ENCODE peak calls at places on chromosome 14, in nine cellular contexts. Q is A549; D is thyroid gland; T is IMR-90; C is CD8-positive, alpha-beta memory T cell; J is endothelial cell of umbilical vein; B is Karpas-422; A is cardiac muscle cell; X is MM.1S. G is an unnamed sample.

GRCh38 chr14:54116972-54117371 is 160.3 kb upstream of the BMP4 start:
- DNase-seq in T (peak; percentile 66), B (no peak), D (no peak), C (no peak), X (no peak), J (peak; percentile 77), A (no peak), Q (no peak), G (no peak)

GRCh38 chr14:22839159-22839779 is 2.9 kb downstream of the MMP14 start:
- DNase-seq in D (no peak), J (no peak), B (no peak), A (no peak), C (no peak), T (peak; percentile 54), Q (no peak), X (no peak), G (no peak)

GRCh38 chr14:22977684-22978486 is 4.5 kb downstream of the AJUBA start:
- DNase-seq in B (no peak), J (peak; percentile 54), X (no peak), Q (peak; percentile 88), T (peak; percentile 67), C (no peak), D (peak; percentile 94), A (peak; percentile 87), G (no peak)

GRCh38 chr14:67725171-67725570 is 23.5 kb downstream of the RDH12 start:
- DNase-seq in A (no peak), J (no peak), C (no peak), B (no peak), D (no peak), X (no peak), Q (no peak), T (no peak), G (no peak)

GRCh38 chr14:76936483-76936882 is 92.0 kb downstream of the IRF2BPL start:
- DNase-seq in X (no peak), Q (no peak), B (no peak), T (peak; percentile 54), C (no peak), D (no peak), J (no peak), A (no peak), G (no peak)

GRCh38 chr14:68042591-68043210 is 223.1 kb downstream of the RAD51B start:
- DNase-seq in X (no peak), A (no peak), Q (peak; percentile 56), T (no peak), B (no peak), J (no peak), C (no peak), D (peak; percentile 72), G (no peak)

GRCh38 chr14:77273796-77274195 is 2.8 kb upstream of the NGB start:
- DNase-seq in C (no peak), A (no peak), X (no peak), J (no peak), T (no peak), Q (no peak), B (no peak), D (no peak), G (no peak)

GRCh38 chr14:56199976-56200577 is 81.9 kb downstream of the PELI2 start:
- DNase-seq in D (no peak), C (no peak), A (no peak), T (peak; percentile 35), J (no peak), B (no peak), X (no peak), Q (no peak), G (no peak)

GRCh38 chr14:100303179-100303578 is 3.1 kb downstream of the SLC25A29 start:
- DNase-seq in D (no peak), J (no peak), Q (peak; percentile 42), C (no peak), A (peak; percentile 42), T (no peak), X (no peak), B (peak; percentile 61), G (no peak)

GRCh38 chr14:71187633-71188356 is 280.5 kb downstream of the PCNX1 start:
- DNase-seq in B (no peak), C (no peak), J (peak; percentile 36), A (peak; percentile 26), X (no peak), T (no peak), Q (no peak), D (no peak), G (no peak)

GRCh38 chr14:101947577-101947903 is 16.8 kb upstream of the DYNC1H1 start:
- DNase-seq in A (no peak), T (no peak), Q (no peak), X (no peak), D (no peak), J (no peak), C (no peak), B (no peak), G (no peak)

GRCh38 chr14:71714225-71714624 is 218.0 kb upstream of the RGS6 start:
- DNase-seq in Q (no peak), J (no peak), C (no peak), D (no peak), T (peak; percentile 90), B (no peak), X (no peak), A (no peak), G (no peak)

GRCh38 chr14:32991706-32992105 is 53.0 kb downstream of the NPAS3 start:
- DNase-seq in J (no peak), C (no peak), X (no peak), D (no peak), A (no peak), B (no peak), Q (no peak), T (no peak), G (no peak)

GRCh38 chr14:30737916-30738315 is 115.8 kb downstream of the SCFD1 start:
- DNase-seq in B (no peak), Q (no peak), J (no peak), T (no peak), D (no peak), A (no peak), C (no peak), X (no peak), G (no peak)

GRCh38 chr14:72332054-72332453 is 399.8 kb downstream of the RGS6 start:
- DNase-seq in J (no peak), B (no peak), Q (no peak), T (no peak), A (no peak), X (no peak), D (peak; percentile 90), C (no peak), G (no peak)

GRCh38 chr14:77707355-77707723 is 484 bp downstream of the ALKBH1 start:
- DNase-seq in D (peak; percentile 15), Q (peak; percentile 41), J (peak; percentile 49), C (peak; percentile 3), T (peak; percentile 63), X (no peak), A (no peak), B (peak; percentile 69), G (no peak)

GRCh38 chr14:67970923-67971322 is 151.3 kb downstream of the RAD51B start:
- DNase-seq in X (no peak), Q (no peak), C (no peak), J (no peak), D (no peak), T (peak; percentile 9), B (no peak), A (no peak), G (no peak)

GRCh38 chr14:73751157-73751691 is 37.0 kb upstream of the PNMA1 start:
- DNase-seq in D (peak; percentile 43), A (no peak), C (peak; percentile 48), X (no peak), T (no peak), J (no peak), Q (no peak), B (peak; percentile 67), G (no peak)
- H3K27ac ChIP-seq in D (peak overlapping the region; percentile 90), A (no peak overlapping the region), C (no peak overlapping the region), X (no peak overlapping the region), T (no peak overlapping the region), J (peak overlapping the region; percentile 99), Q (no peak overlapping the region), B (no peak overlapping the region), G (peak overlapping the region; percentile 6)

DNA sequence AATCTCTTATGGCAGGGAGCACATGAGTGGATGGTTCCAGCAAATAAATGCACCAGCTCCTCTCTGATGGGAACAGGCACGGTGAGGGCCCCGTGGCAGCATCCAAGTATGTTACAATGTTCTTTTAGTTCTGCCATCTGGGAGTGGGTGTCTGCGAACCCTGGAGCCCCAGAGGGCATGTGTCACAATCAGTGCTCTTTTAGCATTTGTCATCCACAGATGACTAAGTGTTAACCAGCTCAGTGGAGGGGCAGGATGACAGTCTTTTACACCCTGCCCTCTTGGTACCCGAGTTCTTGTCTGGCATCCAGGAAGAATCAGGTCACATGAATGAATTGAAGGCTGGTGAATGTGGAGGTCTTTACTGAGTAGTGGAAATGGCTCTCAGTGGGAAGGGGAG is 560.4 kb upstream of the FLRT2 start:
- DNase-seq in T (no peak), J (no peak), X (no peak), D (peak; percentile 5), Q (no peak), B (no peak), A (no peak), C (no peak), G (no peak)
- H3K4me1 ChIP-seq in T (no peaks in the 10 kb centered on the region), J (peaks cover 17% of the 10 kb centered on the region), X (no peaks in the 10 kb centered on the region), D (no peaks in the 10 kb centered on the region), Q (no peaks in the 10 kb centered on the region), B (no peaks in the 10 kb centered on the region), A (no peaks in the 10 kb centered on the region), C (no peaks in the 10 kb centered on the region), G (no peaks in the 10 kb centered on the region)

DNA sequence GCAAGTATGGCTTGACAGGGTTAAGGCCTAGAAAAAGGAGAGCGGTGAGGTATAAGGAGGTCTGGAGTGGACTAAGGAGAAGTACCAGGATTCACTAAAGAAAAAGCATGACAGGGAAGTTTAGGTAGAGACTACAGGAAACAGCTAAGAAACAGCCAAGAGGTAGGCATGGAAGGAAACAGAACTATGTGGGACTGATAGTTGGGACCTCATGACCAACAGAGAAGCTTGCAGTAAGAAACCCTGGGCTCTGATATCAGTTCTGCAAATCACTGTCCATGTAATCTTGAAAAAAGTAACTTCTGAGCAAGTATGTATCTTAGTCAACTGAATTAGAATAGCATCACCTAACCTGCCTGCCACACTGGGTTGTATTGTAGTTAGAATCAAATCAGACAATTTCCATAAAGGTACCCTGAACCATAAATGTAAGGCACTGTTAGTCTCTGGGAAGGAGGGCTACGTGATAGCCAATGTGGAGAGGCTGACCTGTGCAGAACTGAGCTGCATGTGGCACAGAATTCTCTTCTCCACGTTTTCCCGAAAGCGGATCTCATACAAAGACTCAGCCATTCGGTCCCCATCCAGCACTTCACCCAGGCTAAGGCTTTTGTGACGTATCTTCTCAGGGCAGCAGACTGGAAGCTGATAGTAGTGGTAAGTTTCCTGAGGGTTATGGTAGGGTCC is 912 bp downstream of the TM9SF1 start:
- DNase-seq in Q (no peak), A (no peak), J (no peak), T (no peak), X (no peak), B (peak; percentile 51), D (no peak), C (no peak), G (no peak)
- H3K4me3 ChIP-seq in Q (peak overlapping the region; percentile 62), A (peak overlapping the region; percentile 67), J (peak overlapping the region; percentile 69), T (peak overlapping the region; percentile 89), X (peak overlapping the region; percentile 80), B (peak overlapping the region; percentile 72), D (no peak overlapping the region), C (peak overlapping the region; percentile 91), G (peak overlapping the region; percentile 74)

DNA sequence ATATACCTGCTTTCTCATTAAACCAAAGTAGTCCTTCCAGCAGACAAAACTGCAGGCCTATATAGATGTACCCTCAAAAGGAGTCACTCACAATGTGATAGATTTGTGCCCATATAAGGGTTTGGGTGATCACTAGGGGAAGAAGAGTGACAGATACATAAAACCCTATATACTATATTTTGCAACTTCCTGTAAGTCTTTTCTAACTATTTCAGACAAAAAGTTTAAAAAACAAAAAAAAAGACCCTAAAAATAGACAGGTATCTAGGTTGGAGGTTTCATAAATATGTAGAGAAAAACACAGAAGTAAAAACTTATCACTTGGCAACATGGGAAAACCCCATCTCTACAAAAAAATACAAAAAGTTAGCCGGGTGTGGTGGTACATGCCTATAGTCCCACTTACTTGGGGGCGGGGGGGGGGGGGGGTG is 3.0 kb downstream of the VCPKMT start:
- DNase-seq in X (peak; percentile 30), J (no peak), Q (no peak), C (no peak), D (no peak), B (peak; percentile 56), A (no peak), T (no peak), G (no peak)
- H3K27ac ChIP-seq in X (peak overlapping the region; percentile 76), J (no peak overlapping the region), Q (no peak overlapping the region), C (no peak overlapping the region), D (no peak overlapping the region), B (peak overlapping the region; percentile 2), A (no peak overlapping the region), T (no peak overlapping the region), G (peak overlapping the region; percentile 28)

G was measured in naive thymus-derived CD4-positive, alpha-beta T cell.